ENCODE peak calls at places on chromosomes 12 and 14, in eight cellular contexts. D, H, U, C, B, O, K and P are unnamed samples.

GRCh38 chr14:50084666-50085065 is 31.7 kb downstream of the VCPKMT start:
- DNase-seq in O (no peak), C (no peak), U (no peak), K (no peak), B (no peak), D (no peak), H (no peak), P (no peak)

GRCh38 chr14:85319998-85320397 is 209.9 kb upstream of the FLRT2 start:
- DNase-seq in C (no peak), D (no peak), K (no peak), U (no peak), H (no peak), O (no peak), B (no peak), P (no peak)

GRCh38 chr14:99649219-99649618 is 4.3 kb downstream of the HHIPL1 start:
- DNase-seq in O (no peak), D (no peak), H (no peak), B (no peak), C (no peak), U (no peak), K (no peak), P (no peak)

GRCh38 chr14:93716410-93717221 is 71.7 kb downstream of the PRIMA1 start:
- DNase-seq in K (no peak), B (peak; percentile 71), D (no peak), U (no peak), C (no peak), H (no peak), O (no peak), P (no peak)

GRCh38 chr12:60437297-60437696 is 841.5 kb downstream of the SLC16A7 start:
- DNase-seq in C (no peak), B (no peak), O (no peak), H (no peak), K (no peak), U (no peak), D (no peak), P (no peak)

GRCh38 chr12:68106160-68106559 is 53.4 kb downstream of the IFNG start:
- DNase-seq in H (no peak), U (no peak), D (no peak), C (no peak), K (no peak), O (no peak), B (no peak), P (no peak)

GRCh38 chr12:89529738-89530137 is 3.9 kb upstream of the POC1B start:
- DNase-seq in H (no peak), B (no peak), O (no peak), D (peak; percentile 42), C (peak; percentile 60), K (no peak), U (no peak), P (no peak)

GRCh38 chr12:125412506-125412905 is 347.3 kb downstream of the AACS start:
- DNase-seq in K (no peak), C (no peak), D (no peak), O (no peak), U (no peak), B (no peak), H (no peak), P (no peak)

GRCh38 chr12:104763163-104763805 is 194.8 kb downstream of the SLC41A2 start:
- DNase-seq in D (no peak), C (peak; percentile 19), U (no peak), B (no peak), O (no peak), H (peak; percentile 46), K (peak; percentile 14), P (no peak)

GRCh38 chr12:48816148-48816854 is 2.0 kb upstream of the CACNB3 start:
- DNase-seq in K (no peak), U (peak; percentile 40), B (no peak), C (no peak), O (no peak), D (no peak), H (peak; percentile 40), P (peak; percentile 69)

GRCh38 chr14:55752580-55753365 is 172.8 kb downstream of the KTN1 start:
- DNase-seq in K (no peak), D (no peak), C (no peak), H (peak; percentile 58), U (peak; percentile 87), B (no peak), O (no peak), P (peak; percentile 25)

GRCh38 chr12:92472198-92472597 is 230.6 kb upstream of the PLEKHG7 start:
- DNase-seq in C (no peak), O (no peak), K (no peak), B (no peak), H (no peak), D (no peak), U (no peak), P (no peak)

GRCh38 chr12:52293926-52294325 is 2.6 kb upstream of the KRT81 start:
- DNase-seq in D (no peak), C (no peak), H (no peak), K (no peak), O (no peak), B (peak; percentile 11), U (no peak), P (no peak)

GRCh38 chr14:94771191-94771905 is 1.4 kb upstream of the GSC start:
- DNase-seq in B (no peak), H (no peak), K (peak; percentile 67), O (no peak), D (no peak), U (no peak), C (no peak), P (no peak)

GRCh38 chr14:94770251-94770749 is 387 bp upstream of the GSC start:
- DNase-seq in O (no peak), H (no peak), B (no peak), D (no peak), K (peak; percentile 53), C (no peak), U (no peak), P (no peak)

GRCh38 chr14:94770815-94771190 is 890 bp upstream of the GSC start:
- DNase-seq in U (no peak), O (no peak), D (no peak), H (no peak), B (no peak), C (no peak), K (no peak), P (no peak)

GRCh38 chr14:94773017-94773681 is 3.2 kb upstream of the GSC start:
- DNase-seq in U (no peak), O (no peak), C (no peak), D (no peak), B (no peak), K (peak; percentile 71), H (no peak), P (no peak)

DNA sequence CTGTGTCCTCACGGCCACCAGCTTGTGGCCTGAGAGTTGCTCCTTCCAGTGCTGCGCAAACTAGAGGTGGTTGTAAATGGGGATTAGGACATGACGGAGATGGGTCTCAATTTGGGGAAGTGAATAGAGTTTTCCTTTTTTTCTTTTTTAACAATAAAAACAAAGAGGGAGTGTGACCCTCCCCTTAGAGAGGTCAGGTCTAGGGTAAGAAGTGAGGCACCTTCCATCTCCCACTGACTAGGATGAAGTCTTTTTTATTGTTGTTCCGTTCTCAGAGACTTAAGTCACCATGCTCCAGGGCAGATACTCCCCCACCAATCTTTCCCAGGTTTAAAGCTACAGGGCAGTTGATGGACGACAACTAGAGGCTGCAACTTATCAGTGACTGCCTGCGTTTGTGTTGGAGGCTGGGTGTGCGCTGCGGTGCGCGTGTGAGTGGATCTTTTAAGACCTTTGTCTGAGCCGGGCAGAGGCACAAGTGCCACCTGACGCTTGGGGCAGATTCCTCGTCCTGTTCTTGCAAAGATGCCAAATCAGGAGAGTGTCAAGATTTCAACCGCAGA is 2.1 kb upstream of the GSC start:
- DNase-seq in O (no peak), C (no peak), D (no peak), H (no peak), U (no peak), B (no peak), K (peak; percentile 48), P (no peak)
- H3K4me3 ChIP-seq in O (no peak overlapping the region), C (no peak overlapping the region), D (no peak overlapping the region), H (no peak overlapping the region), U (no peak overlapping the region), B (no peak overlapping the region), K (no peak overlapping the region), P (no peak overlapping the region)

GRCh38 chr12:4118017-4118510 is 155.5 kb upstream of the CCND2 start:
- DNase-seq in D (no peak), B (no peak), C (no peak), O (peak; percentile 63), K (peak; percentile 32), U (no peak), H (peak; percentile 50), P (peak; percentile 80)

GRCh38 chr12:4119157-4119761 is 154.3 kb upstream of the CCND2 start:
- DNase-seq in O (no peak), C (no peak), K (peak; percentile 22), D (no peak), H (no peak), U (no peak), B (no peak), P (peak; percentile 27)

GRCh38 chr12:4117386-4118016 is 156.1 kb upstream of the CCND2 start:
- DNase-seq in O (peak; percentile 53), H (no peak), C (no peak), U (no peak), B (no peak), K (peak; percentile 40), D (no peak), P (peak; percentile 46)

GRCh38 chr12:4120316-4120920 is 153.1 kb upstream of the CCND2 start:
- DNase-seq in D (no peak), K (peak; percentile 11), B (no peak), U (no peak), H (no peak), O (peak; percentile 15), C (no peak), P (no peak)

GRCh38 chr12:4118601-4119156 is 154.9 kb upstream of the CCND2 start:
- DNase-seq in C (no peak), D (no peak), K (peak; percentile 23), H (no peak), U (no peak), B (no peak), O (peak; percentile 40), P (no peak)
- TF ChIP-seq POLR2AphosphoS5 in C (no peak), D (no peak), K (no peak), H (no peak), U (no peak), B (no peak), O (no peak), P (no peak)

GRCh38 chr12:119868992-119869391 is 8.1 kb downstream of the CIT start:
- DNase-seq in D (no peak), K (no peak), H (no peak), O (no peak), C (no peak), U (no peak), B (no peak), P (no peak)
- TF ChIP-seq EP300 in D (no peak), K (no peak), H (no peak), O (no peak), C (no peak), U (no peak), B (no peak), P (no peak)

DNA sequence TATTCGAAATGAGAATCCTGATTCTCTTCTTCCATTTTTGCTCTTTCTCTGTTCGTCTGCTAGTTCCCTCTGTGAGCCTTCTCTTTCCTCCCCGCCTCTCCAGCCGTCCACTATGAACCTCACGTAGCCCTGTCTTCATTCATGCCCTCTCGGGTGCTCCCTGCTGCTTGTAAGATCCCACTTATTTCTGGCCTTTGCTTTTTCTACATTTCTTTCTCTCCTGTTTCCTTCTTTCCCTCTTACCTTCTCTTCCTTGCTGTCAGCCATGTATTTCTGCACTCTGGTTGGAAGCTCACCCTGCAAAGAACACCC is 85.9 kb downstream of the SAMD4A start:
- DNase-seq in K (no peak), C (no peak), B (no peak), U (no peak), D (no peak), H (no peak), O (no peak), P (no peak)
- H3K4me3 ChIP-seq in K (no peak overlapping the region), C (no peak overlapping the region), B (peak overlapping the region; percentile 28), U (peak overlapping the region; percentile 13), D (no peak overlapping the region), H (no peak overlapping the region), O (peak overlapping the region; percentile 7), P (peak overlapping the region; percentile 15)